ENCODE peak calls at places on chromosomes 3 and 15, in four cellular contexts. One of them, this sample, is unnamed.

GRCh38 chr15:59699810-59700431 is 10.8 kb upstream of the BNIP2 start:
- DNase-seq in IMR-90: peak; percentile 24
- DNase-seq in uterus: no peak
- DNase-seq in heart left ventricle: no peak
- DNase-seq in this sample: no peak

GRCh38 chr3:39000008-39000450 is 51.7 kb downstream of the SCN11A start:
- DNase-seq in uterus: no peak
- DNase-seq in IMR-90: peak; percentile 79
- DNase-seq in heart left ventricle: no peak
- DNase-seq in this sample: peak; percentile 74

GRCh38 chr3:70064194-70064787 is 64.8 kb downstream of the SAMMSON start:
- DNase-seq in IMR-90: peak; percentile 38
- DNase-seq in uterus: no peak
- DNase-seq in heart left ventricle: peak; percentile 10
- DNase-seq in this sample: peak; percentile 11

GRCh38 chr3:64674591-64675076 is 13.2 kb downstream of the ADAMTS9 start:
- DNase-seq in heart left ventricle: no peak
- DNase-seq in uterus: no peak
- DNase-seq in IMR-90: no peak
- DNase-seq in this sample: no peak

GRCh38 chr3:127639173-127640030 is 10.4 kb downstream of the PODXL2 start:
- DNase-seq in IMR-90: peak; percentile 47
- DNase-seq in heart left ventricle: no peak
- DNase-seq in uterus: no peak
- DNase-seq in this sample: peak; percentile 69

GRCh38 chr3:189944285-189945145 is 176.2 kb downstream of the P3H2 start:
- DNase-seq in IMR-90: no peak
- DNase-seq in uterus: no peak
- DNase-seq in heart left ventricle: no peak
- DNase-seq in this sample: no peak

GRCh38 chr3:181329024-181329423 is 339.5 kb upstream of the DNAJC19 start:
- DNase-seq in uterus: no peak
- DNase-seq in IMR-90: no peak
- DNase-seq in heart left ventricle: no peak
- DNase-seq in this sample: no peak

GRCh38 chr3:155560594-155560993 is 184.3 kb downstream of the PLCH1 start:
- DNase-seq in uterus: no peak
- DNase-seq in heart left ventricle: no peak
- DNase-seq in IMR-90: no peak
- DNase-seq in this sample: no peak

GRCh38 chr3:50008931-50009330 is 69.0 kb downstream of the RBM6 start:
- DNase-seq in uterus: no peak
- DNase-seq in IMR-90: peak; percentile 58
- DNase-seq in heart left ventricle: no peak
- DNase-seq in this sample: peak; percentile 43

GRCh38 chr3:81778678-81779182 is 17.3 kb upstream of the GBE1 start:
- DNase-seq in IMR-90: peak; percentile 72
- DNase-seq in uterus: no peak
- DNase-seq in heart left ventricle: peak; percentile 44
- DNase-seq in this sample: no peak

GRCh38 chr3:55906896-55907295 is 419.8 kb upstream of the WNT5A start:
- DNase-seq in IMR-90: peak; percentile 12
- DNase-seq in heart left ventricle: no peak
- DNase-seq in uterus: no peak
- DNase-seq in this sample: no peak

GRCh38 chr3:141930801-141931200 is 54.4 kb downstream of the ATP1B3 start:
- DNase-seq in heart left ventricle: no peak
- DNase-seq in IMR-90: no peak
- DNase-seq in uterus: no peak
- DNase-seq in this sample: no peak

GRCh38 chr15:68729789-68730201 is 90.9 kb downstream of the ANP32A start:
- DNase-seq in heart left ventricle: peak; percentile 69
- DNase-seq in IMR-90: peak; percentile 33
- DNase-seq in uterus: peak; percentile 42
- DNase-seq in this sample: peak; percentile 25

GRCh38 chr3:190288836-190289235 is 33.4 kb downstream of the CLDN1 start:
- DNase-seq in uterus: no peak
- DNase-seq in IMR-90: peak; percentile 19
- DNase-seq in heart left ventricle: no peak
- DNase-seq in this sample: peak; percentile 5

GRCh38 chr3:123660900-123661299 is 76.0 kb upstream of the HACD2 start:
- DNase-seq in uterus: peak; percentile 97
- DNase-seq in IMR-90: peak; percentile 98
- DNase-seq in heart left ventricle: peak; percentile 93
- DNase-seq in this sample: peak; percentile 90

GRCh38 chr3:161991901-161992300 is 495.3 kb downstream of the OTOL1 start:
- DNase-seq in uterus: no peak
- DNase-seq in heart left ventricle: no peak
- DNase-seq in IMR-90: no peak
- DNase-seq in this sample: no peak

GRCh38 chr15:40590635-40591105 is 3.4 kb upstream of the KNL1 start:
- DNase-seq in uterus: no peak
- DNase-seq in IMR-90: no peak
- DNase-seq in heart left ventricle: no peak
- DNase-seq in this sample: no peak

GRCh38 chr3:161409858-161410257 is 38.5 kb upstream of the SPTSSB start:
- DNase-seq in heart left ventricle: no peak
- DNase-seq in uterus: no peak
- DNase-seq in IMR-90: no peak
- DNase-seq in this sample: no peak

GRCh38 chr3:89565098-89565497 is 457.7 kb downstream of the EPHA3 start:
- DNase-seq in uterus: no peak
- DNase-seq in IMR-90: peak; percentile 50
- DNase-seq in heart left ventricle: no peak
- DNase-seq in this sample: no peak

GRCh38 chr3:38755130-38755529 is 60.9 kb downstream of the SCN10A start:
- DNase-seq in uterus: no peak
- DNase-seq in IMR-90: peak; percentile 7
- DNase-seq in heart left ventricle: no peak
- DNase-seq in this sample: no peak

GRCh38 chr15:58576657-58577056 is 144.9 kb downstream of the LIPC start:
- DNase-seq in IMR-90: no peak
- DNase-seq in heart left ventricle: no peak
- DNase-seq in uterus: no peak
- DNase-seq in this sample: no peak

GRCh38 chr3:77411990-77412389 is 372.1 kb downstream of the ROBO2 start:
- DNase-seq in IMR-90: no peak
- DNase-seq in uterus: no peak
- DNase-seq in heart left ventricle: no peak
- DNase-seq in this sample: peak; percentile 89

DNA sequence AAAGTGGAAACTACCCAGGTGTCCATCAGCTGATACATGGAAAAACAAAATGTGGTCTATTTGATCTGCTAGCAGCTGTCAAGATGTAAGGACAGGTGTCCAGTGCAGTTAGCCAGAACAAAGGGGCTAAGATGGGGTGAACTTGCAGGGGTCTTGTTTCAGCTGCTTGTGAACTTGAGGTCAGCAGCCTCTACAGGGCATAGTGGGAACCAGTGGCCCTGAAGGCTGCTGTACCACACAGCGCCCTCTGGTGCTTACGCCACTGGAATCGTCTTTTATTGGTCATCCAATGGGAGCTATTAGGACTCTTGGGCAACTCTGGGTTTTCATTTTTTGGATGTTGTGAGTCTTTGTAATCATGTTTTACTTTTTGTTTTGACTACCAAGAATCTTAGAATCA is 62.2 kb upstream of the CTSH start:
- DNase-seq in heart left ventricle: peak; percentile 40
- DNase-seq in uterus: no peak
- DNase-seq in IMR-90: peak; percentile 50
- DNase-seq in this sample: peak; percentile 15
- TF ChIP-seq CTCF in heart left ventricle: peak; percentile 63
- TF ChIP-seq CTCF in uterus: peak; percentile 8
- TF ChIP-seq CTCF in IMR-90: peak; percentile 54
- TF ChIP-seq CTCF in this sample: peak; percentile 76

GRCh38 chr3:15305366-15305844 is 27.0 kb downstream of the SH3BP5 start:
- DNase-seq in IMR-90: peak; percentile 49
- DNase-seq in heart left ventricle: no peak
- DNase-seq in uterus: no peak
- DNase-seq in this sample: no peak
- TF ChIP-seq CTCF in IMR-90: peak; percentile 19
- TF ChIP-seq CTCF in heart left ventricle: no peak
- TF ChIP-seq CTCF in uterus: no peak
- TF ChIP-seq CTCF in this sample: peak; percentile 73

GRCh38 chr3:42830437-42831320 is 21.4 kb downstream of the ACKR2 start:
- DNase-seq in IMR-90: peak; percentile 21
- DNase-seq in heart left ventricle: no peak
- DNase-seq in uterus: no peak
- DNase-seq in this sample: no peak
- TF ChIP-seq CTCF in IMR-90: peak; percentile 40
- TF ChIP-seq CTCF in heart left ventricle: peak; percentile 53
- TF ChIP-seq CTCF in uterus: peak; percentile 14
- TF ChIP-seq CTCF in this sample: peak; percentile 54

GRCh38 chr3:152578769-152579168 is 256.2 kb upstream of the P2RY1 start:
- DNase-seq in IMR-90: no peak
- DNase-seq in uterus: no peak
- DNase-seq in heart left ventricle: no peak
- DNase-seq in this sample: no peak
- TF ChIP-seq CTCF in IMR-90: no peak
- TF ChIP-seq CTCF in uterus: no peak
- TF ChIP-seq CTCF in heart left ventricle: no peak
- TF ChIP-seq CTCF in this sample: no peak

GRCh38 chr3:10547841-10548783 is 42.7 kb upstream of the ATP2B2 start:
- DNase-seq in uterus: no peak
- DNase-seq in IMR-90: no peak
- DNase-seq in heart left ventricle: no peak
- DNase-seq in this sample: no peak
- TF ChIP-seq CTCF in uterus: no peak
- TF ChIP-seq CTCF in IMR-90: no peak
- TF ChIP-seq CTCF in heart left ventricle: no peak
- TF ChIP-seq CTCF in this sample: no peak

GRCh38 chr15:37978231-37978630 is 43.8 kb downstream of the TMCO5A start:
- DNase-seq in uterus: no peak
- DNase-seq in IMR-90: no peak
- DNase-seq in heart left ventricle: no peak
- DNase-seq in this sample: no peak

GRCh38 chr15:37984368-37984767 is 49.9 kb downstream of the TMCO5A start:
- DNase-seq in uterus: no peak
- DNase-seq in heart left ventricle: no peak
- DNase-seq in IMR-90: no peak
- DNase-seq in this sample: no peak

GRCh38 chr15:37979597-37979996 is 45.2 kb downstream of the TMCO5A start:
- DNase-seq in IMR-90: no peak
- DNase-seq in uterus: no peak
- DNase-seq in heart left ventricle: no peak
- DNase-seq in this sample: no peak

GRCh38 chr15:37980010-37980409 is 45.6 kb downstream of the TMCO5A start:
- DNase-seq in heart left ventricle: no peak
- DNase-seq in uterus: no peak
- DNase-seq in IMR-90: no peak
- DNase-seq in this sample: no peak

DNA sequence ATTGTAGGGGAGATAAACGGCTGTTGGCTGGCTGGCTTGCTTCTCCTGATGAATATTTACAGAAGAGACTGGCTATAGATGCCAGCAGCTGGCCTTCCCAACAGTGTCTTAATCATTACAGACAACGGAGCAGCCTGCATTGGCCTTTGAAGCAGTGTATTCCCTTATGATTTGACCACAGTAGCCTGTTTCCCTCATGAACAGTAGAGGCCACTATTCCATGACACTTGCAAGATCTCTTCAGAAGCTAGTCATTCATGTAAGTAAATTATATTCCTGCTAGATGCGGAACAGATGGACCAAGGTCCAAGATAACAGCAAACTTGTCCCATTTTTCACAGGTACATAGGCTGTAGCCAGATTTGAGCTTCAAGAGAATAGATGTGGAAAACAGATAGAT is 47.3 kb downstream of the TMCO5A start:
- DNase-seq in heart left ventricle: no peak
- DNase-seq in uterus: no peak
- DNase-seq in IMR-90: peak; percentile 55
- DNase-seq in this sample: peak; percentile 55
- TF ChIP-seq CTCF in heart left ventricle: peak; percentile 44
- TF ChIP-seq CTCF in uterus: no peak
- TF ChIP-seq CTCF in IMR-90: peak; percentile 44
- TF ChIP-seq CTCF in this sample: peak; percentile 56